ENCODE peak calls at places on chromosomes 2 and 18, in seven cellular contexts. M is OCI-LY7, E is heart right ventricle, X is tibial nerve, G is astrocyte of the spinal cord, P is left ventricle myocardium inferior, V is heart left ventricle. K is an unnamed sample.

GRCh38 chr2:157627594-157628281 is 926 bp downstream of the ACVR1C start:
- DNase-seq in M (no peak), E (no peak), X (no peak), G (peak), P (no peak), V (no peak), K (peak)

GRCh38 chr2:25233916-25234610 is 65.7 kb upstream of the POMC start:
- DNase-seq in M (no peak), E (no peak), X (no peak), G (no peak), P (no peak), V (no peak), K (peak)

GRCh38 chr18:46849007-46849406 is 68.3 kb downstream of the PIAS2 start:
- DNase-seq in M (no peak), E (no peak), X (no peak), G (no peak), P (no peak), V (no peak), K (no peak)

GRCh38 chr2:203021986-203022385 is 7.3 kb downstream of the NBEAL1 start:
- DNase-seq in M (no peak), E (no peak), X (no peak), G (no peak), P (no peak), V (no peak), K (no peak)

GRCh38 chr2:200609027-200609614 is 23.3 kb downstream of the AOX1 start:
- DNase-seq in M (no peak), E (no peak), X (peak), G (peak), P (no peak), V (no peak), K (peak)

GRCh38 chr2:84991404-84992151 is 20.6 kb downstream of the KCMF1 start:
- DNase-seq in M (no peak), E (no peak), X (no peak), G (peak), P (no peak), V (no peak), K (peak)

GRCh38 chr18:69838003-69838402 is 109.7 kb downstream of the CD226 start:
- DNase-seq in M (no peak), E (no peak), X (no peak), G (no peak), P (no peak), V (no peak), K (no peak)

GRCh38 chr18:50563376-50563775 is 3.5 kb downstream of the MAPK4 start:
- DNase-seq in M (no peak), E (no peak), X (no peak), G (no peak), P (no peak), V (no peak), K (no peak)

GRCh38 chr2:190649798-190650390 is 1.0 kb downstream of the NAB1 start:
- DNase-seq in M (peak), E (no peak), X (no peak), G (peak), P (no peak), V (no peak), K (no peak)

GRCh38 chr2:20148841-20149702 is 75.9 kb downstream of the SDC1 start:
- DNase-seq in M (no peak), E (no peak), X (no peak), G (peak), P (no peak), V (no peak), K (peak)

GRCh38 chr2:88038263-88039105 is 17.1 kb downstream of the KRCC1 start:
- DNase-seq in M (no peak), E (no peak), X (no peak), G (peak), P (no peak), V (no peak), K (peak)

GRCh38 chr2:227608469-227609338 is 5.9 kb downstream of the SCYGR3 start:
- DNase-seq in M (no peak), E (no peak), X (peak), G (no peak), P (no peak), V (no peak), K (no peak)

GRCh38 chr2:8640498-8640897 is 41.4 kb upstream of the ID2 start:
- DNase-seq in M (no peak), E (no peak), X (no peak), G (no peak), P (no peak), V (no peak), K (no peak)

GRCh38 chr18:75489493-75490190 is 62.1 kb upstream of the SMIM21 start:
- DNase-seq in M (no peak), E (no peak), X (peak), G (peak), P (no peak), V (no peak), K (peak)
- H3K4me3 ChIP-seq in M (no peak), E (no peak), X (no peak), G (no peak), P (no peak), V (no peak), K (no peak)

DNA sequence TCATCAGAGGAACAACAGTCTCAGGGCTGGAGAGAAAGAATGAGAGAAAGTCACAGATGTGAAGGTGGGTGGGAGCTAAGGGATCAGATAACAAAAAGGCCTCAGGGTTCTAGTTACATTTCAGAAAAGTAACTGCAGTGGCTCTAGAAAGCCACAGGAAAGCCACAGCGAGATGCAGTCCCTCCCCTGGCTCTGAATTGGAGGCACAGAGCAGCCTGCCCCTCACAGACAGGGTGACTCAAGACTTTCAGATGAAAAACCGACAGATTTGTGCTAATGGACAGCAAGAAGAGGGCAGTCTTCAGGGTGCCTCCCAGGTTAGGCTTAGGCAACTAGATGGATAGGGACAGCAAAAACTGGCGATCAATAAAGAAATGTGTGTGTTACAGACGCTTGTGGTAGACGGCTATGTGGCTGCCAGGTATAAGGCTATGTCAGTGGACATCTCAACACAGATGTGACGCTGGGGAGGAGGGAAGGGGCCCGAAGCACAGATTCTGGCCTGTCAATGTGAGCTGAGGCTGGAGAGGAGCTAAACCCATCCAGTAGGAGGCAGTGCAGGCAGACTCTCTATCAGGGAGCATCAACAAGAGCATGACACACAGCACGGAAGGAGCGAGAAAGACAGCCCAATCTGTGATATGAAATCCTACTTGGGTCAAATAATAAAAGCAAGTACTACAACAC is 26.2 kb downstream of the UNC50 start:
- DNase-seq in M (no peak), E (no peak), X (no peak), G (no peak), P (no peak), V (no peak), K (peak)
- TF ChIP-seq CTCF in M (peak), E (no peak), X (no peak), G (peak), P (no peak), V (no peak), K (peak)

GRCh38 chr18:35077937-35078336 is 36.7 kb downstream of the MAPRE2 start:
- DNase-seq in M (no peak), E (no peak), X (no peak), G (no peak), P (no peak), V (no peak), K (peak)

GRCh38 chr18:35083174-35083712 is 42.0 kb downstream of the MAPRE2 start:
- DNase-seq in M (no peak), E (no peak), X (no peak), G (no peak), P (peak), V (peak), K (no peak)

GRCh38 chr18:35076126-35076525 is 34.9 kb downstream of the MAPRE2 start:
- DNase-seq in M (no peak), E (no peak), X (no peak), G (no peak), P (no peak), V (no peak), K (no peak)

GRCh38 chr18:35076556-35076955 is 35.3 kb downstream of the MAPRE2 start:
- DNase-seq in M (no peak), E (no peak), X (no peak), G (peak), P (no peak), V (no peak), K (peak)

DNA sequence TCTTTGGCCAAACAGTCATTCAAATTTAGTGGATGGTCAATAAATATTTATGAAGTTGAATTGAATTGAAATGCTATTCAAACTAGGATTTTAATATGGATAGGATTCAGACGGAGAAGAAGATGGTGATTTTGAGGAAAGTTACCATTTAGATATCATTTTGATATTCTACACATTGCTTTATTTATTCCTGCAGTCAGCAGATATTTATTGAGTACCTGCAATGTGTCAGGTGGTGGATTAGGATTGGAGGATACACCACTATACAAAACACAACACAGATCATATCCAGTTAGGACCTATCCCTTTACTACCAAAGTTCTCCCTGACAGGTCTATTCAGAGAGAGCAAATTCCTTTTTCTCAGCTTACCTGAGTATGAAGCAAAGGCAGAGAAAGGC is 38.8 kb downstream of the MAPRE2 start:
- DNase-seq in M (no peak), E (no peak), X (no peak), G (no peak), P (no peak), V (no peak), K (no peak)
- H3K4me3 ChIP-seq in M (no peak), E (no peak), X (no peak), G (no peak), P (no peak), V (no peak), K (no peak)

GRCh38 chr2:55419514-55420243 is at the start of gene CCDC88A:
- DNase-seq in M (peak), E (peak), X (peak), G (peak), P (peak), V (peak), K (peak)
- TF ChIP-seq CTCF in M (peak), E (peak), X (peak), G (peak), P (peak), V (peak), K (peak)

GRCh38 chr2:46303233-46303632 is 6.0 kb downstream of the EPAS1 start:
- DNase-seq in M (no peak), E (no peak), X (no peak), G (no peak), P (no peak), V (no peak), K (no peak)
- H3K4me3 ChIP-seq in M (no peak), E (peak), X (no peak), G (no peak), P (peak), V (no peak), K (no peak)

GRCh38 chr2:69637923-69638322 is 5.6 kb downstream of the AAK1 start:
- DNase-seq in M (no peak), E (no peak), X (no peak), G (no peak), P (no peak), V (no peak), K (no peak)
- TF ChIP-seq CTCF in M (no peak), E (no peak), X (no peak), G (no peak), P (no peak), V (no peak), K (no peak)